ENCODE peak calls at places on chromosomes 12 and 14, in six cellular contexts. A is neural crest cell; N is right lobe of liver; F is upper lobe of right lung; S is CD4-positive, alpha-beta T cell; K is cardiac muscle cell. G is an unnamed sample.

GRCh38 chr12:120131116-120131515 is 14.6 kb upstream of the RAB35 start:
- DNase-seq in S (no peak), K (no peak), N (no peak), A (no peak), F (no peak), G (no peak)

GRCh38 chr12:69647178-69647577 is 36.5 kb upstream of the LRRC10 start:
- DNase-seq in K (peak), S (no peak), F (no peak), N (no peak), A (no peak), G (no peak)

GRCh38 chr14:44529026-44529425 is 21.9 kb upstream of the FSCB start:
- DNase-seq in N (no peak), K (no peak), F (no peak), A (no peak), S (no peak), G (no peak)

GRCh38 chr12:67355428-67356385 is 86.5 kb downstream of the CAND1 start:
- DNase-seq in S (no peak), A (peak), N (no peak), F (no peak), K (peak), G (no peak)

GRCh38 chr12:45483571-45483970 is 245.9 kb upstream of the ARID2 start:
- DNase-seq in K (no peak), F (no peak), A (no peak), N (no peak), S (no peak), G (no peak)

GRCh38 chr14:98120831-98121464 is 1151.0 kb downstream of the BCL11B start:
- DNase-seq in K (no peak), A (no peak), F (no peak), S (no peak), N (no peak), G (no peak)

GRCh38 chr12:690466-690865 is 27.2 kb upstream of the NINJ2 start:
- DNase-seq in A (no peak), S (no peak), F (no peak), N (no peak), K (no peak), G (no peak)

GRCh38 chr12:12885060-12885792 is 6.1 kb upstream of the GPRC5A start:
- DNase-seq in A (no peak), K (peak), S (no peak), F (no peak), N (no peak), G (no peak)

GRCh38 chr14:100067481-100067880 is 2.3 kb downstream of the EVL start:
- DNase-seq in K (no peak), N (no peak), F (no peak), A (no peak), S (no peak), G (no peak)

GRCh38 chr14:55297611-55298323 is 26.5 kb downstream of the FBXO34 start:
- DNase-seq in S (peak), K (no peak), N (no peak), A (no peak), F (no peak), G (no peak)

GRCh38 chr12:19035552-19035951 is 94.0 kb upstream of the PLEKHA5 start:
- DNase-seq in F (no peak), A (no peak), K (no peak), S (no peak), N (no peak), G (no peak)

GRCh38 chr12:3119192-3119744 is 42.1 kb downstream of the TSPAN9 start:
- DNase-seq in F (no peak), S (no peak), K (no peak), A (no peak), N (no peak), G (no peak)

GRCh38 chr14:93734086-93734822 is 54.0 kb downstream of the PRIMA1 start:
- DNase-seq in S (no peak), F (no peak), N (no peak), K (peak), A (no peak), G (no peak)

GRCh38 chr14:58695514-58695913 is 57.8 kb downstream of the DACT1 start:
- DNase-seq in N (no peak), F (no peak), A (no peak), K (no peak), S (no peak), G (no peak)

GRCh38 chr12:30996752-30997151 is 70.2 kb downstream of the TSPAN11 start:
- DNase-seq in F (no peak), S (no peak), K (no peak), N (no peak), A (no peak), G (no peak)

GRCh38 chr12:79206871-79207270 is 342.3 kb downstream of the SYT1 start:
- DNase-seq in K (no peak), N (no peak), F (no peak), A (no peak), S (no peak), G (no peak)

GRCh38 chr14:76909266-76909665 is 83.1 kb downstream of the LRRC74A start:
- DNase-seq in K (no peak), A (no peak), S (no peak), N (no peak), F (no peak), G (no peak)

GRCh38 chr12:106585862-106586534 is 3.2 kb downstream of the RFX4 start:
- DNase-seq in N (no peak), A (peak), F (no peak), K (peak), S (no peak), G (no peak)

GRCh38 chr14:32933623-32933942 is 5.1 kb upstream of the NPAS3 start:
- DNase-seq in K (no peak), S (no peak), N (no peak), F (no peak), A (peak), G (no peak)

GRCh38 chr12:76219806-76220205 is 128.4 kb downstream of the BBS10 start:
- DNase-seq in A (no peak), N (no peak), F (no peak), K (no peak), S (no peak), G (no peak)

GRCh38 chr12:10718279-10718821 is 4.8 kb downstream of the YBX3 start:
- DNase-seq in S (no peak), F (no peak), K (peak), N (no peak), A (no peak), G (no peak)

GRCh38 chr14:23076785-23077408 is 18.0 kb downstream of the ACIN1 start:
- DNase-seq in K (peak), A (no peak), N (no peak), F (no peak), S (no peak), G (no peak)

GRCh38 chr14:45028107-45028626 is 55.7 kb upstream of the PRPF39 start:
- DNase-seq in N (no peak), F (no peak), A (no peak), K (no peak), S (no peak), G (no peak)

GRCh38 chr14:102579696-102580551 is 12.5 kb upstream of the RCOR1 start:
- DNase-seq in A (no peak), N (no peak), K (no peak), F (peak), S (no peak), G (no peak)

GRCh38 chr12:89621511-89621910 is 87.1 kb downstream of the ATP2B1 start:
- DNase-seq in K (no peak), F (no peak), A (no peak), S (no peak), N (no peak), G (no peak)

GRCh38 chr12:89676935-89677334 is 31.7 kb downstream of the ATP2B1 start:
- DNase-seq in A (no peak), K (no peak), F (no peak), S (no peak), N (no peak), G (no peak)

GRCh38 chr12:117469883-117470483 is 108.6 kb upstream of the NOS1 start:
- DNase-seq in F (no peak), S (no peak), K (no peak), N (no peak), A (no peak), G (no peak)

GRCh38 chr12:117468016-117468415 is 106.6 kb upstream of the NOS1 start:
- DNase-seq in F (no peak), K (no peak), N (no peak), S (no peak), A (no peak), G (no peak)

GRCh38 chr12:117473856-117474255 is 112.4 kb upstream of the NOS1 start:
- DNase-seq in F (no peak), N (no peak), K (no peak), S (no peak), A (no peak), G (no peak)

GRCh38 chr12:117472983-117473382 is 111.6 kb upstream of the NOS1 start:
- DNase-seq in N (no peak), K (peak), F (no peak), S (no peak), A (peak), G (no peak)

GRCh38 chr12:117470804-117471203 is 109.4 kb upstream of the NOS1 start:
- DNase-seq in F (no peak), N (no peak), K (no peak), S (no peak), A (no peak), G (no peak)
- TF ChIP-seq CTCF in F (peak), N (no peak), K (no peak), S (no peak), A (peak), G (no peak)

GRCh38 chr12:109621271-109621671 is 47.7 kb downstream of the MVK start:
- DNase-seq in N (no peak), S (no peak), F (no peak), K (no peak), A (no peak), G (no peak)
- TF ChIP-seq CTCF in N (no peak), S (no peak), F (no peak), K (no peak), A (no peak), G (no peak)

GRCh38 chr12:75190846-75191245 is 18.8 kb downstream of the KCNC2 start:
- DNase-seq in K (no peak), F (no peak), S (no peak), N (no peak), A (no peak), G (no peak)

GRCh38 chr12:75196408-75196807 is 13.2 kb downstream of the KCNC2 start:
- DNase-seq in N (no peak), F (no peak), S (no peak), K (no peak), A (no peak), G (no peak)

GRCh38 chr12:75196865-75197264 is 12.8 kb downstream of the KCNC2 start:
- DNase-seq in A (no peak), N (no peak), F (no peak), K (no peak), S (no peak), G (no peak)

GRCh38 chr12:75194250-75194649 is 15.4 kb downstream of the KCNC2 start:
- DNase-seq in K (no peak), N (no peak), S (no peak), F (no peak), A (no peak), G (no peak)
- TF ChIP-seq CTCF in K (no peak), N (no peak), S (no peak), F (no peak), A (no peak), G (no peak)

DNA sequence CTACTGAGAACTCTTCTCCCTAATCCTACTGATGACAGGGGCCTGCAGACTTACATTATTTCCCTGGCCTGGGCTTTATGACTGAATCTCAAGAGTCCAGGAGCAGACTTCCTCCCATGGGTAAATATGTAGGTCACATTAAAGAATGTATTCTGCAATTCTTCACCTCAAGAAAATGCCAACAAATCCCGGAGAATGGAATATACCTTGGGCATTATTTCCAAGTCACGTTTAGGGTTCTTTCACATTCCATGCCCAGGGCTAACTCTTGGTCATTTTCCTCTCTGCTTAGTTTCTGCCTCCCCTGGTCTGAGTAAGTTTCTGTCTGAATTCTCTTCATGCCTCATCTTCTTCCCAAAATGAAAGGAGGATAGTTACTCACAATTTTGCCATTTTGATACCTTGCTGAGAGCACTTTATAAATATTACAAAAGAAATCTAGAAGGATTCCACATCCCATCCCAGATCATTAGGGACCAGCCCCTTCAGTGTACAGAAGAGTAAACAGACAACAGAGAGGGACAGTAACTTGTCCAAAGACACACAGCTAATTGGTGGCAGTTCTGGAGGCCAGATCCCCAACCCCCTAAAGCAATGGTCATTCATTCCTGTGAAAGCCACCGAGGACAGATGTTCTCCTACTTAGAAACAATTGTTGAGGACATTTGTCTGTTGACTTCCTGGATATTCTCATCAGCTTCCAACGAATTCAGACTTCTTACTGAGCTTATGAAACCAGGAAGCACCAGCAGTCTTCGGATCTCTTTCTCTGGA is 605 bp downstream of the PAH start:
- DNase-seq in F (no peak), S (no peak), N (no peak), A (no peak), K (no peak), G (no peak)
- TF ChIP-seq CTCF in F (no peak), S (no peak), N (no peak), A (no peak), K (no peak), G (no peak)

GRCh38 chr14:104787736-104788532 is 7.6 kb downstream of the AKT1 start:
- DNase-seq in F (peak), N (no peak), S (no peak), A (no peak), K (no peak), G (no peak)
- TF ChIP-seq CTCF in F (no peak), N (no peak), S (no peak), A (no peak), K (no peak), G (no peak)

GRCh38 chr12:63276537-63277365 is 125.8 kb upstream of the AVPR1A start:
- DNase-seq in A (peak), K (peak), S (no peak), F (no peak), N (peak), G (no peak)
- TF ChIP-seq CTCF in A (peak), K (peak), S (no peak), F (peak), N (peak), G (peak)

GRCh38 chr12:23753627-23754358 is 195.7 kb downstream of the SOX5 start:
- DNase-seq in S (no peak), F (no peak), A (no peak), K (no peak), N (no peak), G (no peak)

GRCh38 chr12:23750923-23751322 is 198.5 kb downstream of the SOX5 start:
- DNase-seq in F (no peak), S (no peak), N (no peak), A (no peak), K (no peak), G (no peak)

GRCh38 chr12:23752245-23752644 is 197.2 kb downstream of the SOX5 start:
- DNase-seq in A (no peak), N (no peak), F (no peak), S (no peak), K (no peak), G (no peak)

GRCh38 chr12:23756416-23756815 is 193.1 kb downstream of the SOX5 start:
- DNase-seq in S (no peak), N (no peak), A (no peak), K (no peak), F (no peak), G (no peak)

GRCh38 chr12:23751641-23752040 is 197.8 kb downstream of the SOX5 start:
- DNase-seq in N (no peak), F (no peak), S (no peak), K (no peak), A (no peak), G (no peak)
- TF ChIP-seq CTCF in N (no peak), F (no peak), S (no peak), K (no peak), A (no peak), G (no peak)

G was measured in natural killer cell.